ENCODE peak calls at places on chromosomes 2 and 18, in six cellular contexts. B, Q, O, J, X and Y are unnamed samples.
A peak's percentile ranks its signal among the peaks of the same experiment; 100 is the strongest.

GRCh38 chr2:197889041-197889440 is 84.6 kb downstream of the PLCL1 start:
- DNase-seq in Q (peak; percentile 79), X (no peak), J (no peak), O (no peak), B (no peak), Y (no peak)

GRCh38 chr18:76524900-76525698 is 30.1 kb upstream of the ZNF516 start:
- DNase-seq in Q (peak; percentile 67), O (no peak), B (no peak), J (no peak), X (no peak), Y (no peak)

GRCh38 chr2:191933307-191934105 is 86.6 kb upstream of the CAVIN2 start:
- DNase-seq in B (no peak), J (no peak), Q (peak; percentile 82), X (no peak), O (peak; percentile 37), Y (no peak)

GRCh38 chr2:118312963-118313756 is 224.9 kb downstream of the INSIG2 start:
- DNase-seq in Q (no peak), B (peak; percentile 20), X (no peak), O (no peak), J (no peak), Y (no peak)

GRCh38 chr2:231666171-231667095 is 41.9 kb upstream of the PTMA start:
- DNase-seq in J (no peak), B (peak; percentile 98), X (peak; percentile 96), O (peak; percentile 82), Q (peak; percentile 93), Y (peak; percentile 84)

GRCh38 chr2:7838636-7839035 is 843.2 kb upstream of the ID2 start:
- DNase-seq in Q (no peak), J (no peak), O (no peak), X (no peak), B (no peak), Y (no peak)

GRCh38 chr2:26076001-26076587 is 42.2 kb downstream of the RAB10 start:
- DNase-seq in Q (no peak), B (no peak), J (no peak), O (no peak), X (no peak), Y (peak; percentile 76)

GRCh38 chr2:174820361-174820760 is 56.1 kb upstream of the CHRNA1 start:
- DNase-seq in J (no peak), O (no peak), Q (no peak), X (no peak), B (no peak), Y (no peak)

GRCh38 chr2:215286309-215286708 is 25.6 kb upstream of the ATIC start:
- DNase-seq in O (no peak), B (no peak), Q (no peak), J (no peak), X (no peak), Y (no peak)

GRCh38 chr2:172870396-172870795 is 134.8 kb downstream of the RAPGEF4 start:
- DNase-seq in X (no peak), B (no peak), Q (no peak), J (no peak), O (no peak), Y (no peak)

GRCh38 chr2:42844901-42845685 is 52.7 kb upstream of the HAAO start:
- DNase-seq in B (no peak), J (no peak), Q (no peak), O (peak; percentile 82), X (no peak), Y (peak; percentile 70)

GRCh38 chr2:107584577-107584976 is 242.1 kb upstream of the RGPD4 start:
- DNase-seq in O (no peak), X (no peak), Q (peak; percentile 63), J (no peak), B (no peak), Y (no peak)

GRCh38 chr2:64177315-64177714 is 33.1 kb upstream of the PELI1 start:
- DNase-seq in Q (no peak), O (no peak), X (no peak), B (no peak), J (no peak), Y (no peak)

GRCh38 chr18:49859725-49860124 is 46.4 kb upstream of the ACAA2 start:
- DNase-seq in J (no peak), O (no peak), Q (no peak), B (no peak), X (no peak), Y (no peak)

GRCh38 chr18:49856531-49856930 is 43.2 kb upstream of the ACAA2 start:
- DNase-seq in B (no peak), Q (no peak), O (no peak), J (no peak), X (no peak), Y (no peak)

GRCh38 chr18:49857708-49858107 is 44.4 kb upstream of the ACAA2 start:
- DNase-seq in X (no peak), B (no peak), J (no peak), Q (no peak), O (no peak), Y (no peak)

GRCh38 chr18:49858309-49859005 is 45.1 kb upstream of the ACAA2 start:
- DNase-seq in J (peak; percentile 41), Q (peak; percentile 83), O (peak; percentile 38), X (peak; percentile 79), B (peak; percentile 33), Y (peak; percentile 51)

DNA sequence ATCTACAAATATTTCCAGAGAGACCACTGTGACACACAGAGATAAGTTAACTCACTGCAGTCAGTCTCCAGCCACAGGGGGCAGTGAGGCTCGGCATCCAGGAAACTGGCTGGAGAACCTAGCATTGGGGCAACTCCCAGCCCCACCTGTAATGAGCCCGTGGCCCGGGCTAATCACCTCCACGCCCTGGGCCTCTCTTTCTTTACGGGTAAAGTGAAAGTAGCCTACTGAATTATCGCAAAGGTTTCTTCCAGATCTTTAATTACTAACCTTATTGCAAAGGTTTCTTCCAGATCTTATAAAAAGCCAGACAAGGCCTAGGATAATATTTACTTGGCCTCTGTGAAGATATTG is 45.6 kb upstream of the ACAA2 start:
- DNase-seq in X (no peak), Q (no peak), B (no peak), O (no peak), J (no peak), Y (no peak)
- TF ChIP-seq CTCF in X (no peak), Q (no peak), B (peak; percentile 2), O (no peak), J (no peak), Y (no peak)

DNA sequence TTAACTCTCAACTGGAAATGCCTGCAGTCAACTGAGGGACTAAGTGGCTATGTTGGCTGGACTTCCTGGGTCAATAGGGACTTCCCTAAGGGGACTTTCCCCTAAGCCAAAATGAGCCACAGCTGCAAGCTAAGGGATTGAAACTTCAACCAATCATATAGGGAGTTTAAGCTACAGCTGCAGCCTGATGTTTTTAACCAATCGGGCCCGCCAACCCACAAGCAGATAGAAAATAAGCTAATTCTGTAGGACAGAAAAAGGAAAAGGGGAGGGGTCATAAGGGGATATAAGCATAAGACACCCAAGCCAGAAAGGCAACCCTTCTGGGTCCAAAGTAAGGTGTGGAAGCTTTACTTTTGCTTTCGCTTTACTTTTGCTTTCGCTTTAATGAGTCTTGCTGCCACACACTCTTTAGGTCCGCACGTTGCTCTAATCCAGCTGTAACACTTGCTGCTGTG is 927.5 kb downstream of the ERBB4 start:
- DNase-seq in J (no peak), O (no peak), B (no peak), X (no peak), Q (no peak), Y (no peak)
- H3K4me3 ChIP-seq in J (no peak overlapping the region), O (no peak overlapping the region), B (no peak overlapping the region), X (no peak overlapping the region), Q (no peak overlapping the region), Y (peak overlapping the region; percentile 45)

GRCh38 chr2:47312504-47312875 is 90.5 kb upstream of the MSH2 start:
- DNase-seq in O (no peak), Q (no peak), B (no peak), J (no peak), X (no peak), Y (no peak)

GRCh38 chr2:47313141-47313691 is 89.7 kb upstream of the MSH2 start:
- DNase-seq in O (no peak), Q (peak; percentile 47), J (no peak), B (no peak), X (no peak), Y (no peak)

GRCh38 chr2:47311764-47312503 is 91.0 kb upstream of the MSH2 start:
- DNase-seq in O (no peak), B (no peak), Q (no peak), J (no peak), X (no peak), Y (no peak)

GRCh38 chr2:47315490-47315889 is 87.5 kb upstream of the MSH2 start:
- DNase-seq in X (no peak), Q (no peak), J (no peak), O (no peak), B (no peak), Y (no peak)

GRCh38 chr2:47313728-47314127 is 89.2 kb upstream of the MSH2 start:
- DNase-seq in Q (no peak), B (no peak), X (no peak), J (no peak), O (no peak), Y (no peak)
- TF ChIP-seq CTCF in Q (no peak), B (no peak), X (no peak), J (no peak), O (peak; percentile 30), Y (no peak)

GRCh38 chr18:26471826-26472225 is 76.5 kb downstream of the KCTD1 start:
- DNase-seq in X (no peak), J (no peak), Q (no peak), O (no peak), B (no peak), Y (no peak)
- H3K4me3 ChIP-seq in X (no peak overlapping the region), J (no peak overlapping the region), Q (no peak overlapping the region), O (no peak overlapping the region), B (no peak overlapping the region), Y (no peak overlapping the region)

GRCh38 chr2:201180010-201180409 is 2.9 kb upstream of the CASP10 start:
- DNase-seq in X (no peak), Q (no peak), J (no peak), O (no peak), B (no peak), Y (no peak)

GRCh38 chr2:201188449-201188848 is 5.5 kb downstream of the CASP10 start:
- DNase-seq in B (no peak), X (no peak), Q (no peak), O (no peak), J (no peak), Y (no peak)

GRCh38 chr2:201183373-201183742 is 417 bp downstream of the CASP10 start:
- DNase-seq in J (no peak), Q (no peak), X (no peak), O (no peak), B (no peak), Y (no peak)

GRCh38 chr2:201185863-201186262 is 2.9 kb downstream of the CASP10 start:
- DNase-seq in B (no peak), Q (no peak), O (no peak), X (no peak), J (no peak), Y (no peak)

GRCh38 chr2:201182650-201183372 is at the start of gene CASP10:
- DNase-seq in X (peak; percentile 35), J (no peak), B (no peak), Q (peak; percentile 80), O (no peak), Y (peak; percentile 38)
- TF ChIP-seq CTCF in X (peak; percentile 74), J (peak; percentile 48), B (peak; percentile 27), Q (peak; percentile 52), O (peak; percentile 43), Y (no peak)

GRCh38 chr2:160375802-160376469 is 117.7 kb downstream of the RBMS1 start:
- DNase-seq in O (no peak), J (no peak), X (no peak), B (no peak), Q (peak; percentile 87), Y (no peak)
- H3K4me3 ChIP-seq in O (no peak overlapping the region), J (no peak overlapping the region), X (no peak overlapping the region), B (peak overlapping the region; percentile 4), Q (peak overlapping the region; percentile 16), Y (no peak overlapping the region)